ENCODE peak calls at places on chromosomes 11 and 22, in nine cellular contexts. One of them, this sample, is unnamed.

GRCh38 chr11:61974766-61975631 is 7.6 kb upstream of the FTH1 start:
- DNase-seq in lower leg skin: no peak
- DNase-seq in transverse colon: peak
- DNase-seq in GM12891: no peak
- DNase-seq in IMR-90: no peak
- DNase-seq in H54: no peak
- DNase-seq in esophagus muscularis mucosa: no peak
- DNase-seq in spleen: peak
- DNase-seq in stomach: peak
- DNase-seq in this sample: no peak

GRCh38 chr11:14981507-14981906 is 9.4 kb upstream of the CALCA start:
- DNase-seq in lower leg skin: no peak
- DNase-seq in transverse colon: no peak
- DNase-seq in GM12891: no peak
- DNase-seq in IMR-90: no peak
- DNase-seq in H54: no peak
- DNase-seq in esophagus muscularis mucosa: no peak
- DNase-seq in spleen: no peak
- DNase-seq in stomach: no peak
- DNase-seq in this sample: no peak

GRCh38 chr22:17079572-17079971 is 5.2 kb upstream of the IL17RA start:
- DNase-seq in lower leg skin: no peak
- DNase-seq in transverse colon: no peak
- DNase-seq in GM12891: no peak
- DNase-seq in IMR-90: peak
- DNase-seq in H54: no peak
- DNase-seq in esophagus muscularis mucosa: no peak
- DNase-seq in spleen: no peak
- DNase-seq in stomach: no peak
- DNase-seq in this sample: no peak

GRCh38 chr11:17719028-17719939 is at the start of gene MYOD1:
- DNase-seq in lower leg skin: no peak
- DNase-seq in transverse colon: no peak
- DNase-seq in GM12891: no peak
- DNase-seq in IMR-90: no peak
- DNase-seq in H54: no peak
- DNase-seq in esophagus muscularis mucosa: no peak
- DNase-seq in spleen: no peak
- DNase-seq in stomach: no peak
- DNase-seq in this sample: no peak

GRCh38 chr22:30115705-30116104 is 35.4 kb downstream of the HORMAD2 start:
- DNase-seq in lower leg skin: no peak
- DNase-seq in transverse colon: no peak
- DNase-seq in GM12891: no peak
- DNase-seq in IMR-90: peak
- DNase-seq in H54: no peak
- DNase-seq in esophagus muscularis mucosa: no peak
- DNase-seq in spleen: no peak
- DNase-seq in stomach: no peak
- DNase-seq in this sample: no peak

GRCh38 chr11:96338910-96339703 is 3.9 kb downstream of the MAML2 start:
- DNase-seq in lower leg skin: no peak
- DNase-seq in transverse colon: peak
- DNase-seq in GM12891: no peak
- DNase-seq in IMR-90: peak
- DNase-seq in H54: no peak
- DNase-seq in esophagus muscularis mucosa: no peak
- DNase-seq in spleen: peak
- DNase-seq in stomach: no peak
- DNase-seq in this sample: peak

GRCh38 chr11:61800331-61801281 is 7.9 kb downstream of the FEN1 start:
- DNase-seq in lower leg skin: no peak
- DNase-seq in transverse colon: no peak
- DNase-seq in GM12891: no peak
- DNase-seq in IMR-90: peak
- DNase-seq in H54: no peak
- DNase-seq in esophagus muscularis mucosa: no peak
- DNase-seq in spleen: no peak
- DNase-seq in stomach: no peak
- DNase-seq in this sample: no peak

GRCh38 chr11:133817449-133817848 is 27.9 kb downstream of the SPATA19 start:
- DNase-seq in lower leg skin: no peak
- DNase-seq in transverse colon: no peak
- DNase-seq in GM12891: no peak
- DNase-seq in IMR-90: no peak
- DNase-seq in H54: no peak
- DNase-seq in esophagus muscularis mucosa: no peak
- DNase-seq in spleen: no peak
- DNase-seq in stomach: no peak
- DNase-seq in this sample: no peak

GRCh38 chr22:37664249-37665101 is 6.0 kb downstream of the PDXP start:
- DNase-seq in lower leg skin: no peak
- DNase-seq in transverse colon: peak
- DNase-seq in GM12891: no peak
- DNase-seq in IMR-90: no peak
- DNase-seq in H54: no peak
- DNase-seq in esophagus muscularis mucosa: no peak
- DNase-seq in spleen: no peak
- DNase-seq in stomach: no peak
- DNase-seq in this sample: no peak

DNA sequence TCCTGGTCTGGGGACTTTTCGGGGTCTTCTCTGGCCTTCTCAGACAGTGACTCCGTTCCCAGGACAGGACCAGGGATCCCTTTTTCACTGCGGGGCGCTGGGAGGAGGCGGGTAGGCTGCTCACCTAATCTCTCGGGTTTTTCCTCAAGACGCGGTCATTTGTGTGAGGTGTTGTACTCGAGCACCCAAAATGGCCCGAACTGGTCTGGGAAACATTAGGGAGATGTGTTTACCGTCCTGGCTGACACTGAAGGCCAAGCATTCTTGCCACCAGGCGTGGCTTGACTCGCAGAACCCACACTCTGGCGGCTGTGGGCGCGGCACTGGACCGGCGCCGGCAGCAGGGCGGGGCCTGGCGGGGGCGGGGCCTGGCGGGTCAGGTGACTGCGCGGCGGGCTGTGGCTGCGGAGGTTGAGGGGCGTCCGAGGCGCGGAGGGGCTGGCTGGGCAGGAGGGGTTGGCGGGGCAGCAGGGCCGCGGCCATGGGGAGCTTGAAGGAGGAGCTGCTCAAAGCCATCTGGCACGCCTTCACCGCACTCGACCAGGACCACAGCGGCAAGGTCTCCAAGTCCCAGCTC is at the start of gene SWAP70:
- DNase-seq in lower leg skin: peak
- DNase-seq in transverse colon: peak
- DNase-seq in GM12891: peak
- DNase-seq in IMR-90: peak
- DNase-seq in H54: peak
- DNase-seq in esophagus muscularis mucosa: peak
- DNase-seq in spleen: peak
- DNase-seq in stomach: peak
- DNase-seq in this sample: peak
- TF ChIP-seq POLR2A in lower leg skin: no peak
- TF ChIP-seq POLR2A in transverse colon: peak
- TF ChIP-seq POLR2A in GM12891: peak
- TF ChIP-seq POLR2A in IMR-90: peak
- TF ChIP-seq POLR2A in H54: peak
- TF ChIP-seq POLR2A in esophagus muscularis mucosa: peak
- TF ChIP-seq POLR2A in spleen: peak
- TF ChIP-seq POLR2A in stomach: no peak
- TF ChIP-seq POLR2A in this sample: no peak

DNA sequence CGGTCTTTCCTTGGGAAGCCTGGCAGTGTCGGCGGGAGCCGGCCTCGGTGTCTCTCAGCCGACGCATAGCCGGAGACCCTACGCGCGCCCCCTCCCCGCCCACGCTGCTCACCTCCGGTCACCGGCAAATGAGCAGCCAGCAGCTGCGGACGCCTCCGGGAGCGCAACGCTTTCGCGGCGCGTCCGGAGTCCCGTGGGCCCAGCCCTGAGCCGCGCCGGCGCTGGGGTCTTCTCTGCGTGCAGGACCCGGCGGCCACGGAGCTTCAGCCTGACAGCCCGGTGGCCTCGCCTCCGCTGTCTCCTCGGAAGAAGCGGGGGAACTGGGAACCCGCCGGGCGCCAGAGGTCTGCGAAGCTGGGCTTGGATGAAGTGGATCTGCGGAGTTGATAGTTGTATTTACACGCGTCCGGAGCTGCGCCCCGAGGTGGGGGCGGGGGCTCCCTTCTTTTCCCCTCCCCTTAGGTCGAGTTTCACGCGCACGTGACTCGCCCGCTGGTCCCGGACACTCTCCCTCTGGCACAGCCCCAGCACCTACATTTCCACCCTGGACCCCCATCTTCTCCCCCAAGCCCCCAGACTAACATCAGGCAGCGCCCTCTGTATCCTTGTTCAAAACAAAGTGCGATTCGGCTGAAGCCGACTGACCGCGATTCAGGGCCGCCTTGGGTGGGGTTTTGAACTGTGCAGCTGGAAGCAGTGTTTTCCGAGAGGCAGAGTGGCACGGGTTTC is at the start of gene SLC43A1:
- DNase-seq in lower leg skin: no peak
- DNase-seq in transverse colon: peak
- DNase-seq in GM12891: no peak
- DNase-seq in IMR-90: peak
- DNase-seq in H54: peak
- DNase-seq in esophagus muscularis mucosa: peak
- DNase-seq in spleen: peak
- DNase-seq in stomach: peak
- DNase-seq in this sample: peak
- TF ChIP-seq POLR2A in lower leg skin: no peak
- TF ChIP-seq POLR2A in transverse colon: no peak
- TF ChIP-seq POLR2A in GM12891: no peak
- TF ChIP-seq POLR2A in IMR-90: no peak
- TF ChIP-seq POLR2A in H54: no peak
- TF ChIP-seq POLR2A in esophagus muscularis mucosa: no peak
- TF ChIP-seq POLR2A in spleen: no peak
- TF ChIP-seq POLR2A in stomach: no peak
- TF ChIP-seq POLR2A in this sample: no peak

DNA sequence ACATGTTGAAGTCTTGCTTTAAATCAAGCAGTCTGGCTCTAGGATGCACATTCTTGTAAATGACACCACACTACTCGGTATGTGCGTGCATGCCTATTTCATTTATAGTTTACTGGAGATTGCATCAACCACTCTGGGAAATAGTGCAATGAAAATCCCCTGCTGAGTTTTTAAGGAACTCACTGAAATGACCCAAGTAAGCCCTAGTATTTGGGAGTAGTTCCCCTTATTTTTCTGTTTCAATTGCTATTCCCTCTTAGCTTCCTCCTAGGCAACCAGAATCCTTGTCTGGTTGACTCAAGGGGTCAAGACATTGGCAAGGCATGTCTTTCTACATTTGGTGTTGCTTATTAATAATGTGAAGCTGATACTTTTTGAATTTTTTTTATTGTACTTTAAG is 160.2 kb upstream of the LARGE1 start:
- DNase-seq in lower leg skin: no peak
- DNase-seq in transverse colon: no peak
- DNase-seq in GM12891: no peak
- DNase-seq in IMR-90: no peak
- DNase-seq in H54: no peak
- DNase-seq in esophagus muscularis mucosa: no peak
- DNase-seq in spleen: no peak
- DNase-seq in stomach: no peak
- DNase-seq in this sample: no peak
- TF ChIP-seq POLR2A in lower leg skin: no peak
- TF ChIP-seq POLR2A in transverse colon: no peak
- TF ChIP-seq POLR2A in GM12891: no peak
- TF ChIP-seq POLR2A in IMR-90: no peak
- TF ChIP-seq POLR2A in H54: no peak
- TF ChIP-seq POLR2A in esophagus muscularis mucosa: no peak
- TF ChIP-seq POLR2A in spleen: no peak
- TF ChIP-seq POLR2A in stomach: no peak
- TF ChIP-seq POLR2A in this sample: no peak

GRCh38 chr22:24421428-24421931 is 5.9 kb upstream of the ADORA2A start:
- DNase-seq in lower leg skin: no peak
- DNase-seq in transverse colon: no peak
- DNase-seq in GM12891: peak
- DNase-seq in IMR-90: no peak
- DNase-seq in H54: no peak
- DNase-seq in esophagus muscularis mucosa: no peak
- DNase-seq in spleen: no peak
- DNase-seq in stomach: no peak
- DNase-seq in this sample: no peak

GRCh38 chr22:24420977-24421343 is 6.4 kb upstream of the ADORA2A start:
- DNase-seq in lower leg skin: no peak
- DNase-seq in transverse colon: no peak
- DNase-seq in GM12891: no peak
- DNase-seq in IMR-90: no peak
- DNase-seq in H54: no peak
- DNase-seq in esophagus muscularis mucosa: no peak
- DNase-seq in spleen: no peak
- DNase-seq in stomach: no peak
- DNase-seq in this sample: no peak

GRCh38 chr22:24420072-24420976 is 7.1 kb upstream of the ADORA2A start:
- DNase-seq in lower leg skin: no peak
- DNase-seq in transverse colon: no peak
- DNase-seq in GM12891: no peak
- DNase-seq in IMR-90: no peak
- DNase-seq in H54: no peak
- DNase-seq in esophagus muscularis mucosa: no peak
- DNase-seq in spleen: peak
- DNase-seq in stomach: no peak
- DNase-seq in this sample: no peak

GRCh38 chr22:24423519-24424000 is 3.8 kb upstream of the ADORA2A start:
- DNase-seq in lower leg skin: no peak
- DNase-seq in transverse colon: peak
- DNase-seq in GM12891: peak
- DNase-seq in IMR-90: no peak
- DNase-seq in H54: peak
- DNase-seq in esophagus muscularis mucosa: no peak
- DNase-seq in spleen: peak
- DNase-seq in stomach: peak
- DNase-seq in this sample: peak

DNA sequence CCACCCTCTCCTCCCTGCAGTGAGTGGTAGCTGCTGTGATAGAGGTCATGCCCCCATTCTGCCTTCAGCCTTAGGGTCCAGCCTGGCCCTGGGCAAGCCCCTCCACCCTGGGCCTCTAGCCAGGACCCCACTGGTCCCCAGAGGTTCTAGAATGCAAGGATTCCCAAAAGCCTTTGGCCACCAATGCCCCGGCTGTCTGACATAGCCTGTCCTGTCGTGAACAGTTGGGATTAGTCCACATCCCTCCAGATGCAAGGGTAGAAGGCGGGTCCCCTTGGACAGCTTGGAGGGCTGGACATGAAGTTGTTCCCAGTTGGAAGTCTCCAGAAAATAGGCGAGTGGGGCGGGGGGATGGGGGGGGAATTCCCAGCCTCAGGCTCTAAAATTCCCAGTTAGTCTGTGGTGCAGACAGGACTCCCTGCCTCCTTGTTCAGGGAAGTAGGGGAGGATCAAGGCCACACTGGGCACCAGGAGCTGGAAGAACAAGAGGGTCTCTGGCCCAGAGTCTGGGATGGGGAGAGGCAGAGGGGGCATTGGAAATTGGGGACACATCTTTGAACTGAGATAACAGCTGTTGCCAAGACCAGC is 5.2 kb upstream of the ADORA2A start:
- DNase-seq in lower leg skin: no peak
- DNase-seq in transverse colon: no peak
- DNase-seq in GM12891: no peak
- DNase-seq in IMR-90: no peak
- DNase-seq in H54: no peak
- DNase-seq in esophagus muscularis mucosa: no peak
- DNase-seq in spleen: no peak
- DNase-seq in stomach: no peak
- DNase-seq in this sample: no peak
- TF ChIP-seq POLR2A in lower leg skin: no peak
- TF ChIP-seq POLR2A in transverse colon: no peak
- TF ChIP-seq POLR2A in GM12891: no peak
- TF ChIP-seq POLR2A in IMR-90: no peak
- TF ChIP-seq POLR2A in H54: no peak
- TF ChIP-seq POLR2A in esophagus muscularis mucosa: no peak
- TF ChIP-seq POLR2A in spleen: no peak
- TF ChIP-seq POLR2A in stomach: no peak
- TF ChIP-seq POLR2A in this sample: no peak

This sample was measured in ovary.